ENCODE peak calls at places on chromosome 19, in ten cellular contexts. Y is HCT116; Q is body of pancreas; O is COR-L47; F is kidney tubule cell; M is fibroblast of mammary gland; S is GM18507; K is activated naive CD4-positive, alpha-beta T cell; X is stimulated activated CD8-positive, alpha-beta memory T cell treated with anti-CD3 and anti-CD28 coated beads, Interleukin-4, amount 100 ng/mL, for 4 hours; H is D341Med. P is an unnamed sample.

GRCh38 chr19:10114651-10115391 is 3.3 kb downstream of the P2RY11 start:
- DNase-seq in O (no peak), H (no peak), F (no peak), K (no peak), S (no peak), Y (no peak), M (no peak), X (no peak), Q (no peak), P (no peak)

GRCh38 chr19:1856345-1856697 is 7.1 kb downstream of the KLF16 start:
- DNase-seq in S (no peak), H (peak), O (no peak), Y (no peak), K (no peak), M (no peak), F (no peak), Q (no peak), X (no peak), P (no peak)

GRCh38 chr19:16143399-16144215 is at the start of gene HSH2D:
- DNase-seq in M (no peak), Y (peak), X (peak), F (peak), H (no peak), Q (peak), K (peak), S (no peak), O (peak), P (peak)

GRCh38 chr19:13902993-13903555 is 2.8 kb downstream of the BRME1 start:
- DNase-seq in X (no peak), Q (no peak), F (no peak), Y (no peak), S (no peak), H (no peak), O (no peak), M (peak), K (no peak), P (peak)

GRCh38 chr19:50476224-50476942 is at the start of the genes EMC10 and GARIN5A:
- DNase-seq in O (peak), H (peak), X (peak), Q (peak), K (peak), M (peak), Y (peak), F (peak), S (peak), P (peak)

GRCh38 chr19:8320564-8321066 is 560 bp downstream of the NDUFA7 start:
- DNase-seq in X (no peak), S (no peak), O (no peak), K (no peak), M (no peak), H (no peak), Q (no peak), F (peak), Y (no peak), P (peak)

GRCh38 chr19:58002384-58003152 is at the start of gene ZNF606:
- DNase-seq in Y (no peak), Q (peak), K (peak), F (peak), H (peak), O (peak), S (peak), X (peak), M (peak), P (peak)

GRCh38 chr19:35559781-35560180 is 3.7 kb downstream of the ATP4A start:
- DNase-seq in Y (no peak), X (no peak), F (no peak), M (no peak), S (no peak), H (no peak), O (no peak), Q (no peak), K (no peak), P (no peak)

GRCh38 chr19:58439576-58440554 is at the start of gene ZNF132:
- DNase-seq in Q (peak), K (peak), Y (no peak), S (peak), O (peak), X (peak), H (peak), M (peak), F (peak), P (peak)

GRCh38 chr19:38287604-38288003 is 16.4 kb upstream of the C19orf33 start:
- DNase-seq in S (no peak), Q (no peak), X (no peak), H (no peak), Y (no peak), K (no peak), F (no peak), M (no peak), O (no peak), P (no peak)

GRCh38 chr19:42038675-42039074 is 31.3 kb downstream of the GRIK5 start:
- DNase-seq in S (no peak), K (no peak), X (no peak), Q (no peak), Y (no peak), M (no peak), H (no peak), F (peak), O (no peak), P (no peak)

GRCh38 chr19:13859361-13859880 is 17.5 kb upstream of the NANOS3 start:
- DNase-seq in O (no peak), F (peak), X (no peak), K (no peak), M (peak), Y (no peak), S (no peak), Q (no peak), H (no peak), P (peak)

GRCh38 chr19:36041831-36042230 is 9.2 kb upstream of the CLIP3 start:
- DNase-seq in X (no peak), K (no peak), Y (no peak), H (no peak), F (peak), Q (no peak), S (no peak), O (no peak), M (peak), P (no peak)

GRCh38 chr19:43464089-43464775 is 1.2 kb downstream of the LYPD3 start:
- DNase-seq in K (peak), M (no peak), Y (no peak), X (peak), O (no peak), S (peak), F (no peak), H (peak), Q (peak), P (peak)

GRCh38 chr19:40716031-40716654 is 543 bp downstream of the COQ8B start:
- DNase-seq in F (peak), H (no peak), M (peak), S (no peak), O (no peak), Y (peak), K (peak), Q (peak), X (peak), P (peak)

GRCh38 chr19:12543855-12544254 is 7.4 kb downstream of the ZNF564 start:
- DNase-seq in K (no peak), F (no peak), X (no peak), Q (no peak), H (no peak), Y (no peak), M (peak), O (no peak), S (no peak), P (no peak)

GRCh38 chr19:33418871-33419762 is 45.6 kb downstream of the CEBPG start:
- DNase-seq in S (no peak), Q (no peak), X (no peak), F (no peak), K (no peak), M (no peak), Y (no peak), H (no peak), O (no peak), P (no peak)

GRCh38 chr19:45114116-45114515 is 21.1 kb downstream of the PPP1R37 start:
- DNase-seq in Y (no peak), O (no peak), M (no peak), K (no peak), H (no peak), S (no peak), Q (no peak), X (no peak), F (no peak), P (peak)

GRCh38 chr19:5828661-5829566 is 10.6 kb downstream of the FUT6 start:
- DNase-seq in H (peak), K (peak), Y (no peak), F (no peak), S (no peak), Q (no peak), X (no peak), O (peak), M (no peak), P (peak)

GRCh38 chr19:31633014-31633413 is 283.8 kb upstream of the TSHZ3 start:
- DNase-seq in S (no peak), X (no peak), H (no peak), K (no peak), Q (no peak), F (no peak), Y (no peak), M (no peak), O (no peak), P (no peak)

GRCh38 chr19:57719901-57720519 is 7.4 kb downstream of the ZNF671 start:
- DNase-seq in X (no peak), Y (no peak), S (no peak), K (no peak), H (no peak), F (no peak), M (no peak), Q (no peak), O (peak), P (no peak)